ENCODE peak calls at places on chromosomes 4 and X, in six cellular contexts. T, I, P, U, M and R are unnamed samples.

GRCh38 chr4:90689739-90690138 is 562.5 kb downstream of the CCSER1 start:
- DNase-seq in T (no peak), P (no peak), I (no peak), M (no peak), U (no peak), R (no peak)

GRCh38 chrX:7574325-7574724 is 268.6 kb upstream of the VCX start:
- DNase-seq in P (no peak), M (no peak), I (peak; percentile 20), T (peak; percentile 0), U (no peak), R (peak; percentile 5)

GRCh38 chr4:113738251-113738650 is 23.3 kb downstream of the CAMK2D start:
- DNase-seq in I (no peak), P (no peak), U (no peak), T (peak; percentile 91), M (no peak), R (peak; percentile 85)

GRCh38 chr4:51884606-51885005 is 41.7 kb downstream of the DCUN1D4 start:
- DNase-seq in I (no peak), T (no peak), U (no peak), M (no peak), P (no peak), R (no peak)

GRCh38 chr4:15234101-15234500 is 193.7 kb upstream of the C1QTNF7 start:
- DNase-seq in U (no peak), P (no peak), I (no peak), M (no peak), T (peak; percentile 89), R (peak; percentile 85)

GRCh38 chrX:1599791-1600405 is 8.5 kb downstream of the AKAP17A start:
- DNase-seq in M (no peak), I (no peak), T (no peak), P (no peak), U (no peak), R (no peak)

GRCh38 chrX:50093627-50094026 is 107.2 kb downstream of the AKAP4 start:
- DNase-seq in P (no peak), T (no peak), I (no peak), U (no peak), M (no peak), R (no peak)

GRCh38 chr4:155220025-155220424 is 11.6 kb downstream of the NPY2R start:
- DNase-seq in M (no peak), U (no peak), I (no peak), P (no peak), T (no peak), R (no peak)

GRCh38 chrX:49166914-49167739 is 4.6 kb downstream of the MAGIX start:
- DNase-seq in M (peak; percentile 58), P (no peak), U (no peak), T (peak; percentile 61), I (no peak), R (peak; percentile 87)

GRCh38 chr4:122827899-122828601 is 1.4 kb downstream of the FGF2 start:
- DNase-seq in I (peak; percentile 24), M (no peak), T (peak; percentile 88), U (peak; percentile 29), P (peak; percentile 21), R (peak; percentile 68)

GRCh38 chrX:153304988-153305736 is 16.4 kb downstream of the PNMA6F start:
- DNase-seq in M (no peak), T (no peak), I (no peak), U (no peak), P (no peak), R (no peak)

GRCh38 chr4:13325744-13326143 is 158.4 kb downstream of the RAB28 start:
- DNase-seq in T (no peak), M (no peak), I (no peak), P (no peak), U (no peak), R (no peak)

GRCh38 chr4:163193717-163194116 is 27.0 kb upstream of the NAF1 start:
- DNase-seq in U (no peak), I (no peak), T (no peak), P (no peak), M (no peak), R (no peak)

GRCh38 chr4:24473309-24473721 is 111.0 kb downstream of the DHX15 start:
- DNase-seq in I (no peak), U (no peak), T (peak; percentile 46), M (no peak), P (no peak), R (peak; percentile 37)

GRCh38 chrX:42530027-42530426 is 247.9 kb downstream of the PPP1R2C start:
- DNase-seq in U (peak; percentile 1), T (peak; percentile 52), I (no peak), M (no peak), P (no peak), R (peak; percentile 70)

GRCh38 chr4:130349745-130350144 is 1253.8 kb downstream of the C4orf33 start:
- DNase-seq in M (no peak), I (no peak), T (no peak), U (no peak), P (no peak), R (no peak)

GRCh38 chrX:69179380-69179911 is 14.2 kb upstream of the PJA1 start:
- DNase-seq in U (no peak), T (no peak), M (no peak), I (no peak), P (no peak), R (peak; percentile 5)

GRCh38 chr4:1541449-1542225 is 135.4 kb upstream of the NKX1-1 start:
- DNase-seq in U (no peak), T (no peak), I (no peak), P (no peak), M (no peak), R (no peak)

GRCh38 chr4:188942606-188943005 is 803.4 kb downstream of the TRIML1 start:
- DNase-seq in U (no peak), I (no peak), T (no peak), P (no peak), M (no peak), R (no peak)